ENCODE peak calls at places on chromosomes 5 and 9, in nine cellular contexts. H is choroid plexus epithelial cell, L is tibial nerve, M is mammary epithelial cell, Z is endothelial cell, Y is A673, X is body of pancreas, W is astrocyte of the spinal cord, E is progenitor cell of endocrine pancreas. J is an unnamed sample.
A peak's percentile ranks its signal among the peaks of the same experiment; 100 is the strongest.

GRCh38 chr5:110339399-110339798 is 387.1 kb downstream of the TMEM232 start:
- DNase-seq in H (no peak), L (no peak), M (no peak), Z (no peak), Y (no peak), X (no peak), W (no peak), E (no peak), J (no peak)

GRCh38 chr5:56979968-56980367 is 28.0 kb upstream of the MIER3 start:
- DNase-seq in H (no peak), L (no peak), M (no peak), Z (no peak), Y (no peak), X (no peak), W (no peak), E (no peak), J (no peak)

GRCh38 chr5:80153586-80154126 is 102.2 kb downstream of the SERINC5 start:
- DNase-seq in H (no peak), L (no peak), M (peak; percentile 48), Z (no peak), Y (no peak), X (no peak), W (no peak), E (no peak), J (no peak)

GRCh38 chr5:39947657-39948056 is 522.9 kb upstream of the DAB2 start:
- DNase-seq in H (peak; percentile 15), L (peak; percentile 32), M (peak; percentile 33), Z (no peak), Y (no peak), X (peak; percentile 70), W (peak; percentile 53), E (no peak), J (no peak)

GRCh38 chr5:121024416-121025311 is 560.6 kb downstream of the PRR16 start:
- DNase-seq in H (no peak), L (no peak), M (no peak), Z (no peak), Y (no peak), X (no peak), W (no peak), E (no peak), J (no peak)

GRCh38 chr5:159441441-159441840 is 111.2 kb upstream of the IL12B start:
- DNase-seq in H (no peak), L (no peak), M (no peak), Z (peak; percentile 41), Y (no peak), X (no peak), W (no peak), E (no peak), J (peak; percentile 36)

GRCh38 chr9:117189121-117189520 is 225.7 kb downstream of the ASTN2 start:
- DNase-seq in H (peak; percentile 53), L (no peak), M (peak; percentile 4), Z (no peak), Y (no peak), X (no peak), W (peak; percentile 27), E (no peak), J (no peak)

GRCh38 chr9:129733632-129733953 is 19.2 kb downstream of the PTGES start:
- DNase-seq in H (no peak), L (no peak), M (no peak), Z (no peak), Y (no peak), X (no peak), W (no peak), E (no peak), J (no peak)

GRCh38 chr5:105057893-105058292 is 1495.3 kb upstream of the NUDT12 start:
- DNase-seq in H (no peak), L (no peak), M (no peak), Z (no peak), Y (no peak), X (no peak), W (no peak), E (no peak), J (no peak)

GRCh38 chr9:14488421-14489190 is 174.7 kb upstream of the NFIB start:
- DNase-seq in H (no peak), L (no peak), M (no peak), Z (no peak), Y (no peak), X (no peak), W (no peak), E (no peak), J (no peak)

GRCh38 chr5:96870094-96871021 is 5.9 kb upstream of the ERAP2 start:
- DNase-seq in H (peak; percentile 33), L (no peak), M (peak; percentile 75), Z (no peak), Y (no peak), X (no peak), W (no peak), E (no peak), J (no peak)

GRCh38 chr5:80481019-80481893 is 6.6 kb upstream of the FAM151B start:
- DNase-seq in H (peak; percentile 81), L (no peak), M (peak; percentile 50), Z (peak; percentile 27), Y (peak; percentile 78), X (peak; percentile 43), W (peak; percentile 65), E (no peak), J (no peak)

GRCh38 chr9:86885232-86885631 is 62.1 kb downstream of the GAS1 start:
- DNase-seq in H (no peak), L (no peak), M (no peak), Z (no peak), Y (no peak), X (no peak), W (no peak), E (no peak), J (no peak)

GRCh38 chr5:75538201-75538600 is 26.5 kb downstream of the POLK start:
- DNase-seq in H (no peak), L (no peak), M (no peak), Z (no peak), Y (no peak), X (no peak), W (no peak), E (no peak), J (no peak)

GRCh38 chr9:122767821-122768220 is 20.9 kb upstream of the OR5C1 start:
- DNase-seq in H (no peak), L (no peak), M (no peak), Z (no peak), Y (no peak), X (no peak), W (no peak), E (no peak), J (no peak)

GRCh38 chr5:116032094-116032517 is at the start of gene ARL14EPL:
- DNase-seq in H (peak; percentile 97), L (peak; percentile 17), M (peak; percentile 71), Z (no peak), Y (peak; percentile 24), X (peak; percentile 31), W (peak; percentile 90), E (no peak), J (no peak)
- TF ChIP-seq CTCF in H (peak; percentile 68), L (no peak), M (no peak), Z (no peak), Y (peak; percentile 25), X (no peak), W (peak; percentile 49), E (peak; percentile 13), J (peak; percentile 27)

DNA sequence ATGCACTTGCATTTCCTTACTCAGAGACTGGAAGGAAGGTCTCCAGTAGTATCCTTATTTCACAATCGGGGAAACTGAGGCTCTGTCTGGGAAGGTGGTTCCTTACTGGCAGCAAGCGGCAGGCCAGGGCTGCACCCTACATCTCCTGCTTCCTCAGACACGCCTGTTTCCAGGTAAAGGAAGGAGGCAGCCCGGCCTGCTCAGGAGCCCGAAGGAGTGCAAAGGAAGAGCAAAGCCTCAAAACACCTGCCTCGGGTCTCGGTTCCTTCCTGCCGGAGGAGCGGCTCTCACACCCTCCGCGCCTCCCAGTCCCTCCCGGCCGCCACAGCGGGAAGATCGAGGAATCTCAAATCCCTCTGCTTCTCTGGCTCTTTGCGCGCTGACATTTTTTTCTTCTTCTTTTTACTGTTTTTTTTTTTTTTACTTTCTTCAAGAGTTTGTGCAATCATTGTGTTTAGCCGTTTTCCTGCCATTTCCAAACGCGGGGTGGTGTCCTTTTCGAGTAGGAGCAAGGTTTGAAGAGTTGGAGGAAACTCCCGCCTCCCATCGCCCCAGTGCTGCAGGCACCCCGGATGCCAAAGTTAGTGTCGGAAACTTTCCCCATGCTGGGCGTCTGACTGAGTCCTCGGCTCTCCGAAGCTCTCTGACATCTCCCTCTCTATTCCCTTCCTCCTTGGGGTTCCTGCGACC is 1.0 kb downstream of the GGTA1 start:
- DNase-seq in H (peak; percentile 54), L (peak; percentile 39), M (peak; percentile 43), Z (peak; percentile 34), Y (peak; percentile 47), X (peak; percentile 35), W (peak; percentile 21), E (no peak), J (no peak)
- TF ChIP-seq CTCF in H (no peak), L (no peak), M (no peak), Z (no peak), Y (peak; percentile 6), X (no peak), W (no peak), E (peak; percentile 1), J (no peak)

DNA sequence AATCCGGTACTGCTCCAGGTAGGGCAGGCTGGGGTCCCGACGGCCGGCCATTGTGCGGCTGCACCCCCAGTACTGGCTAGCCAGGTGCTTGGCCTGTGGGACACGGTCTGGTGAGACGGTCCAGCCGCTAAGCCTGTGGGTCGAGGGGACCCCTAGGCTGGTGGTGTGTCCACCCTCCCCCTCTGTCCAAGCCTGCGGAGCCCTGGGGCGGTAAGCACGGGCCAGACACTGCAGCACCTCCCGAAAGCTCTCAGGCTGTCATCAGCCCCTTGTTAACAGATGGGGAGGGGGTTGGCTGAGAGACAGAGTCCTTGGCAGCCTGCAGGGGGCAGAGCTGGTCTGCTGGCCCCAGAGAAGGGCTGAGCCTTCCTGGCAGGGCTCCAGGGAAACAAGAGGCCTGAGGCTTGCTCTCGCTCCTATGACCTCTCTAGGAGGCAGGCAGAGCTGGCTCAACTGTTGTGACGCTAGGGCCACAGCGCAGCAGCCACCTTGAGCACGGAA is 11.8 kb upstream of the MRNIP start:
- DNase-seq in H (peak; percentile 72), L (peak; percentile 41), M (no peak), Z (peak; percentile 38), Y (peak; percentile 41), X (peak; percentile 70), W (peak; percentile 24), E (no peak), J (peak; percentile 13)
- TF ChIP-seq CTCF in H (peak; percentile 65), L (no peak), M (no peak), Z (peak; percentile 23), Y (no peak), X (no peak), W (peak; percentile 37), E (peak; percentile 44), J (no peak)

GRCh38 chr9:100775912-100776311 is 198.0 kb downstream of the CAVIN4 start:
- DNase-seq in H (no peak), L (no peak), M (no peak), Z (no peak), Y (no peak), X (no peak), W (no peak), E (no peak), J (no peak)

GRCh38 chr9:100774326-100774725 is 196.4 kb downstream of the CAVIN4 start:
- DNase-seq in H (no peak), L (no peak), M (no peak), Z (no peak), Y (no peak), X (no peak), W (no peak), E (no peak), J (no peak)

DNA sequence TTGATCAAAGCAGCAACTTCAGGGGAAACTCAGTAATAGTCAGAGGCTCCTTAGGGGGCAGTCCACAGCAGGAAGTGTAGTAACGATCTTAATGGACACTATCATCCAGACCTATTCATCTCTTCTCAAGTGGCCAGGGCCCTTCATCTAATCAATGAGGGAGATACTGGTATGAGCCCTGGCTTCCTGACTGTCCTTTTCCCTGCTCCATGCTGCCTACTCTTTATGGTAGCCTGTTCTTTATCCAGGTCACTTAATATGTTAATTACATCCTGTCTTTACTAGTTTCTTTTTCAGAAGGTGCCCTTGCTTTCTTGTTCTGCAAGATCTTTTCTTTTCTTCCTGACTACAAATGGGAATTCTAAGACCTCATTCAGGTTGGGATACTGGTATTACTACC is 197.1 kb downstream of the CAVIN4 start:
- DNase-seq in H (no peak), L (no peak), M (no peak), Z (no peak), Y (no peak), X (no peak), W (no peak), E (no peak), J (no peak)
- TF ChIP-seq CTCF in H (no peak), L (no peak), M (no peak), Z (no peak), Y (no peak), X (no peak), W (no peak), E (no peak), J (no peak)